ENCODE peak calls at places on chromosome 15, in ten cellular contexts. I is occipital lobe; A is T-helper 9 cell; H is MM.1S; B is effector CD4-positive, alpha-beta T cell; K is CD4-positive, alpha-beta T cell; N is activated T-helper 1 cell treated with anti-CD3 and anti-CD28 coated beads, Interleukin-12 subunit alpha, Interleukin-12 subunit beta, Interleukin-2, Interleukin-4 antibody, amounts not matched to agents 30 ng/mL and 10 ng/mL and 1 ng/mL, durations not matched to agents 14 hours and 24 hours and 36 hours; X is stromal cell of bone marrow; U is LNCaP clone FGC; J is activated T-cell treated with anti-CD3 and anti-CD28 coated beads for 1 hour. C is an unnamed sample.

GRCh38 chr15:51375966-51376640 is 34.6 kb downstream of the GLDN start:
- DNase-seq in N (no peak), I (no peak), X (peak), H (no peak), A (no peak), U (no peak), B (no peak), K (no peak), J (no peak), C (no peak)

GRCh38 chr15:27089676-27090075 is 118.7 kb downstream of the GABRG3 start:
- DNase-seq in N (no peak), U (no peak), H (no peak), I (no peak), X (no peak), J (no peak), K (no peak), A (no peak), B (no peak), C (no peak)

GRCh38 chr15:65184305-65184943 is 718 bp downstream of the CLPX start:
- DNase-seq in X (no peak), A (peak), I (no peak), J (peak), B (no peak), K (peak), H (peak), U (no peak), N (peak), C (peak)

GRCh38 chr15:100307241-100307855 is 34.4 kb downstream of the ADAMTS17 start:
- DNase-seq in U (no peak), H (no peak), X (no peak), J (no peak), A (no peak), K (no peak), N (no peak), B (no peak), I (no peak), C (no peak)

GRCh38 chr15:34782901-34783300 is 12.4 kb downstream of the ACTC1 start:
- DNase-seq in I (no peak), U (no peak), A (no peak), J (no peak), X (no peak), N (no peak), K (no peak), H (no peak), B (no peak), C (no peak)

GRCh38 chr15:75723171-75723846 is 10.7 kb upstream of the CSPG4 start:
- DNase-seq in K (no peak), U (no peak), A (no peak), H (no peak), B (no peak), I (no peak), J (no peak), X (no peak), N (no peak), C (no peak)

GRCh38 chr15:67146875-67147381 is 81.5 kb downstream of the SMAD3 start:
- DNase-seq in H (no peak), A (peak), X (peak), J (no peak), N (peak), K (peak), B (peak), U (peak), I (no peak), C (no peak)

GRCh38 chr15:27456807-27457206 is 485.8 kb downstream of the GABRG3 start:
- DNase-seq in X (no peak), K (no peak), J (no peak), A (no peak), U (no peak), I (no peak), H (no peak), B (no peak), N (no peak), C (no peak)

GRCh38 chr15:49265911-49266310 is 95.9 kb downstream of the GALK2 start:
- DNase-seq in I (no peak), K (no peak), U (no peak), B (no peak), N (no peak), A (no peak), H (peak), J (no peak), X (no peak), C (no peak)

GRCh38 chr15:66859688-66860253 is 157.7 kb downstream of the SMAD6 start:
- DNase-seq in X (no peak), I (no peak), N (no peak), J (no peak), H (no peak), A (no peak), B (no peak), U (no peak), K (no peak), C (no peak)

GRCh38 chr15:79826800-79827199 is 70.0 kb downstream of the MTHFS start:
- DNase-seq in X (no peak), A (no peak), K (no peak), I (no peak), B (no peak), H (no peak), U (no peak), N (no peak), J (no peak), C (no peak)

C was measured in GM12865.